ENCODE peak calls at places on chromosome 17, in ten cellular contexts. N is activated T-cell treated with anti-CD3 and anti-CD28 coated beads, Interleukin-2, amount 50 U/mL, for 48 hours; I is AG08395; Y is heart right ventricle; T is ACHN; Z is GM04504; Q is central memory CD4-positive, alpha-beta T cell; F is SK-N-MC; X is stimulated activated naive CD4-positive, alpha-beta T cell; H is HEK293T. S is an unnamed sample.

GRCh38 chr17:68089881-68090280 is 54.3 kb downstream of the KPNA2 start:
- DNase-seq in T (no peak), H (no peak), F (no peak), N (no peak), Y (no peak), Q (no peak), I (peak; percentile 13), X (no peak), Z (no peak), S (no peak)

GRCh38 chr17:8145811-8146210 is 6.4 kb downstream of the PER1 start:
- DNase-seq in N (no peak), T (no peak), H (no peak), Z (no peak), Q (no peak), F (no peak), I (no peak), Y (no peak), X (no peak), S (peak; percentile 23)

GRCh38 chr17:30263552-30264333 is 28.0 kb downstream of the BLMH start:
- DNase-seq in Y (no peak), X (no peak), N (no peak), I (no peak), Z (no peak), H (no peak), F (no peak), T (peak; percentile 79), Q (no peak), S (no peak)

GRCh38 chr17:64786337-64786736 is 124.2 kb upstream of the SMURF2 start:
- DNase-seq in H (no peak), Y (no peak), Z (no peak), X (no peak), N (no peak), Q (no peak), I (no peak), T (no peak), F (no peak), S (no peak)

GRCh38 chr17:31660684-31661083 is 198.4 kb downstream of the COPRS start:
- DNase-seq in Y (no peak), N (no peak), F (no peak), H (no peak), X (no peak), Z (no peak), I (no peak), Q (no peak), T (no peak), S (no peak)

GRCh38 chr17:75231741-75232464 is 26.4 kb downstream of the NUP85 start:
- DNase-seq in N (no peak), F (no peak), T (no peak), Q (no peak), Z (no peak), X (no peak), H (no peak), I (no peak), Y (no peak), S (no peak)

GRCh38 chr17:79785900-79786810 is 8.2 kb downstream of the CBX2 start:
- DNase-seq in F (no peak), H (no peak), N (no peak), T (no peak), Q (no peak), X (no peak), Z (no peak), I (no peak), Y (no peak), S (no peak)

GRCh38 chr17:81701288-81702071 is 1.7 kb upstream of the MRPL12 start:
- DNase-seq in Z (no peak), N (peak; percentile 50), T (peak; percentile 37), Q (no peak), H (no peak), Y (no peak), I (no peak), X (no peak), F (no peak), S (no peak)

GRCh38 chr17:70054961-70055360 is 20.1 kb upstream of the KCNJ16 start:
- DNase-seq in F (no peak), Z (no peak), H (no peak), Y (no peak), Q (no peak), T (no peak), N (no peak), I (no peak), X (no peak), S (no peak)

GRCh38 chr17:31902693-31903092 is 1.2 kb upstream of the UTP6 start:
- DNase-seq in N (no peak), T (no peak), F (no peak), X (no peak), I (no peak), H (no peak), Q (no peak), Y (no peak), Z (no peak), S (no peak)

GRCh38 chr17:64232466-64233262 is 30.4 kb downstream of the TEX2 start:
- DNase-seq in X (no peak), N (no peak), Y (no peak), Q (no peak), H (no peak), T (no peak), Z (no peak), I (no peak), F (no peak), S (no peak)

GRCh38 chr17:17539591-17539990 is 43.4 kb upstream of the RASD1 start:
- DNase-seq in I (no peak), T (no peak), N (no peak), Q (no peak), H (no peak), X (no peak), F (no peak), Y (peak; percentile 8), Z (no peak), S (no peak)

GRCh38 chr17:73628642-73629552 is 15.3 kb downstream of the SDK2 start:
- DNase-seq in N (no peak), F (no peak), X (no peak), H (no peak), Z (no peak), I (no peak), Q (no peak), Y (no peak), T (no peak), S (no peak)

GRCh38 chr17:57902117-57902799 is 52.4 kb upstream of the MRPS23 start:
- DNase-seq in Q (no peak), Y (no peak), H (no peak), T (peak; percentile 26), Z (no peak), N (no peak), I (no peak), X (no peak), F (no peak), S (no peak)

GRCh38 chr17:76011951-76012350 is 11.3 kb downstream of the CDK3 start:
- DNase-seq in Z (no peak), I (no peak), Q (no peak), X (no peak), F (no peak), H (no peak), N (no peak), T (no peak), Y (no peak), S (no peak)

GRCh38 chr17:30117548-30118155 is 1.0 kb downstream of the NSRP1 start:
- DNase-seq in I (no peak), F (no peak), X (no peak), Y (no peak), Q (no peak), Z (no peak), T (no peak), N (no peak), H (no peak), S (no peak)

GRCh38 chr17:73798111-73798748 is 154.0 kb upstream of the SDK2 start:
- DNase-seq in I (peak; percentile 94), N (no peak), Y (no peak), T (peak; percentile 97), X (no peak), H (no peak), Z (peak; percentile 81), F (no peak), Q (no peak), S (no peak)

GRCh38 chr17:68719431-68719830 is 118.3 kb upstream of the FAM20A start:
- DNase-seq in F (no peak), Z (no peak), N (no peak), H (no peak), I (peak; percentile 52), X (no peak), T (no peak), Q (no peak), Y (no peak), S (no peak)

GRCh38 chr17:11356371-11356770 is 115.4 kb downstream of the SHISA6 start:
- DNase-seq in H (no peak), F (no peak), I (no peak), Y (no peak), Q (no peak), T (no peak), N (no peak), Z (no peak), X (no peak), S (no peak)

GRCh38 chr17:28982191-28982793 is 23.5 kb downstream of the SEZ6 start:
- DNase-seq in Z (no peak), I (no peak), F (peak; percentile 72), Y (no peak), T (no peak), Q (peak; percentile 83), X (peak; percentile 70), N (peak; percentile 45), H (no peak), S (peak; percentile 74)

GRCh38 chr17:29368926-29369325 is 21.2 kb upstream of the TAOK1 start:
- DNase-seq in I (no peak), X (no peak), Z (no peak), Q (no peak), Y (peak; percentile 45), H (no peak), N (no peak), T (no peak), F (no peak), S (no peak)

GRCh38 chr17:8125196-8125946 is 1.5 kb upstream of the HES7 start:
- DNase-seq in I (peak; percentile 64), F (no peak), H (peak; percentile 73), Z (no peak), Y (peak; percentile 76), X (peak; percentile 89), T (peak; percentile 79), N (peak; percentile 98), Q (peak; percentile 82), S (peak; percentile 87)

GRCh38 chr17:49914664-49915063 is 54.3 kb upstream of the DLX4 start:
- DNase-seq in F (no peak), N (no peak), H (no peak), Z (no peak), Q (no peak), X (no peak), T (no peak), Y (no peak), I (no peak), S (no peak)

GRCh38 chr17:72466199-72466598 is 345.4 kb downstream of the SOX9 start:
- DNase-seq in N (no peak), F (no peak), T (peak; percentile 74), X (no peak), H (no peak), Z (peak; percentile 9), Y (no peak), I (peak; percentile 21), Q (no peak), S (no peak)

GRCh38 chr17:37299257-37299985 is 76.4 kb upstream of the C17orf78 start:
- DNase-seq in I (no peak), F (no peak), H (peak; percentile 11), Z (no peak), T (no peak), Y (no peak), N (no peak), Q (no peak), X (no peak), S (no peak)

GRCh38 chr17:50785942-50786570 is 18.7 kb upstream of the ANKRD40CL start:
- DNase-seq in F (no peak), Z (peak; percentile 34), I (peak; percentile 56), X (no peak), Q (no peak), H (no peak), T (no peak), N (no peak), Y (no peak), S (no peak)

GRCh38 chr17:40219073-40219860 is at the start of gene WIPF2:
- DNase-seq in X (peak; percentile 94), Z (peak; percentile 91), F (peak; percentile 77), I (peak; percentile 97), N (peak; percentile 97), Q (peak; percentile 96), T (peak; percentile 99), H (peak; percentile 88), Y (peak; percentile 97), S (peak; percentile 96)

GRCh38 chr17:56976941-56977570 is 875 bp upstream of the SCPEP1 start:
- DNase-seq in Z (no peak), F (no peak), X (no peak), H (no peak), T (no peak), N (no peak), Y (no peak), Q (no peak), I (no peak), S (no peak)